ENCODE peak calls at places on chromosomes 13 and 19, in nine cellular contexts. E is lower leg skin, A is psoas muscle, M is lower lobe of right lung, J is astrocyte of the spinal cord, N is cardiac muscle cell, O is K562, H is left ventricle myocardium inferior, Y is pancreas. U is an unnamed sample.

GRCh38 chr13:80598189-80598588 is 257.3 kb upstream of the SPRY2 start:
- DNase-seq in E (no peak), A (no peak), M (no peak), J (no peak), N (no peak), O (no peak), H (no peak), Y (no peak), U (no peak)

GRCh38 chr13:58949646-58950045 is 1214.1 kb downstream of the DIAPH3 start:
- DNase-seq in E (no peak), A (no peak), M (no peak), J (no peak), N (no peak), O (no peak), H (no peak), Y (no peak), U (no peak)

GRCh38 chr19:6744381-6745288 is 5.2 kb downstream of the TRIP10 start:
- DNase-seq in E (peak; percentile 76), A (peak; percentile 95), M (peak; percentile 81), J (peak; percentile 79), N (peak; percentile 95), O (no peak), H (peak; percentile 90), Y (peak; percentile 73), U (peak; percentile 92)

GRCh38 chr19:12244370-12244769 is 50.3 kb downstream of the ZNF44 start:
- DNase-seq in E (no peak), A (no peak), M (no peak), J (no peak), N (no peak), O (no peak), H (no peak), Y (no peak), U (no peak)

GRCh38 chr19:49425922-49426592 is 869 bp downstream of the GFY start:
- DNase-seq in E (no peak), A (no peak), M (no peak), J (no peak), N (no peak), O (peak; percentile 80), H (no peak), Y (no peak), U (no peak)

GRCh38 chr13:40666905-40667621 is 622 bp upstream of the FOXO1 start:
- DNase-seq in E (peak; percentile 56), A (peak; percentile 75), M (peak; percentile 87), J (no peak), N (no peak), O (peak; percentile 57), H (peak; percentile 36), Y (peak; percentile 77), U (no peak)

GRCh38 chr13:47478985-47479384 is 522.1 kb downstream of the SUCLA2 start:
- DNase-seq in E (no peak), A (no peak), M (no peak), J (no peak), N (no peak), O (no peak), H (peak; percentile 26), Y (no peak), U (no peak)

GRCh38 chr19:38025908-38026307 is 118.9 kb downstream of the SIPA1L3 start:
- DNase-seq in E (no peak), A (no peak), M (no peak), J (no peak), N (no peak), O (no peak), H (no peak), Y (no peak), U (no peak)

GRCh38 chr13:45374917-45375316 is 33.9 kb upstream of the TPT1 start:
- DNase-seq in E (no peak), A (no peak), M (no peak), J (peak; percentile 39), N (no peak), O (no peak), H (no peak), Y (no peak), U (no peak)

GRCh38 chr13:27288397-27288796 is 17.8 kb downstream of the RASL11A start:
- DNase-seq in E (no peak), A (no peak), M (no peak), J (no peak), N (no peak), O (no peak), H (no peak), Y (no peak), U (no peak)

GRCh38 chr19:50639121-50640112 is at the start of gene SYT3:
- DNase-seq in E (no peak), A (no peak), M (peak; percentile 59), J (no peak), N (peak; percentile 69), O (peak; percentile 95), H (peak; percentile 36), Y (peak; percentile 69), U (peak; percentile 12)

GRCh38 chr13:21673592-21674270 is 2.9 kb downstream of the FGF9 start:
- DNase-seq in E (no peak), A (peak; percentile 65), M (peak; percentile 62), J (no peak), N (peak; percentile 38), O (peak; percentile 27), H (peak; percentile 46), Y (peak; percentile 84), U (peak; percentile 32)

GRCh38 chr19:39362682-39363657 is 20.7 kb downstream of the SAMD4B start:
- DNase-seq in E (peak; percentile 62), A (no peak), M (no peak), J (peak; percentile 78), N (peak; percentile 51), O (no peak), H (no peak), Y (no peak), U (peak; percentile 67)

GRCh38 chr19:4191044-4191443 is 8.6 kb downstream of the ANKRD24 start:
- DNase-seq in E (no peak), A (no peak), M (no peak), J (no peak), N (no peak), O (no peak), H (no peak), Y (no peak), U (no peak)

GRCh38 chr13:41494202-41494601 is 36.9 kb downstream of the RGCC start:
- DNase-seq in E (no peak), A (no peak), M (no peak), J (no peak), N (peak; percentile 10), O (no peak), H (peak; percentile 60), Y (no peak), U (no peak)

GRCh38 chr13:97574926-97575325 is 141.0 kb downstream of the RAP2A start:
- DNase-seq in E (no peak), A (no peak), M (no peak), J (peak; percentile 3), N (peak; percentile 67), O (no peak), H (peak; percentile 21), Y (no peak), U (peak; percentile 65)

GRCh38 chr13:105363747-105364177 is 1171.7 kb downstream of the EFNB2 start:
- DNase-seq in E (no peak), A (no peak), M (no peak), J (no peak), N (peak; percentile 17), O (no peak), H (no peak), Y (no peak), U (no peak)

DNA sequence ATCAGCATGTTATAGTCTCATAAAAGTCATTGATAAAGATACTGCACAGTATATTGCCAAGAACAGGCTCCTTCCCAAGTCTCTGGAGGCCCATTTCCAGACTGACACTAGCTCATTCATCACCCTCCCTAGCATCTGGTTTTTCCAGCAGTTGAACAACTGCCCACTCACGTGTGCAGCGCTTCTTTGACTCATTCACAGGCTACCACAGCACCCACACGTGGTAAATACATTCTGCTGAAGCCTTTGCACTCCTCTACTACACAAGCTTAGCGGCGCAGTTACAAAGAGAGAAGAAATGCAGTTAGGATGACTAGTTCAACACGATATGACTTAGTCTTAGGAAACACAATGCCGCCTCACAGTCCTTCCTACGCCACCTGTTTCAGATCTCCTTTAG is 87.7 kb downstream of the DOCK9 start:
- DNase-seq in E (peak; percentile 73), A (no peak), M (no peak), J (peak; percentile 82), N (peak; percentile 69), O (no peak), H (no peak), Y (no peak), U (peak; percentile 90)
- TF ChIP-seq CTCF in E (no peak), A (no peak), M (no peak), J (no peak), N (no peak), O (no peak), H (no peak), Y (no peak), U (no peak)

DNA sequence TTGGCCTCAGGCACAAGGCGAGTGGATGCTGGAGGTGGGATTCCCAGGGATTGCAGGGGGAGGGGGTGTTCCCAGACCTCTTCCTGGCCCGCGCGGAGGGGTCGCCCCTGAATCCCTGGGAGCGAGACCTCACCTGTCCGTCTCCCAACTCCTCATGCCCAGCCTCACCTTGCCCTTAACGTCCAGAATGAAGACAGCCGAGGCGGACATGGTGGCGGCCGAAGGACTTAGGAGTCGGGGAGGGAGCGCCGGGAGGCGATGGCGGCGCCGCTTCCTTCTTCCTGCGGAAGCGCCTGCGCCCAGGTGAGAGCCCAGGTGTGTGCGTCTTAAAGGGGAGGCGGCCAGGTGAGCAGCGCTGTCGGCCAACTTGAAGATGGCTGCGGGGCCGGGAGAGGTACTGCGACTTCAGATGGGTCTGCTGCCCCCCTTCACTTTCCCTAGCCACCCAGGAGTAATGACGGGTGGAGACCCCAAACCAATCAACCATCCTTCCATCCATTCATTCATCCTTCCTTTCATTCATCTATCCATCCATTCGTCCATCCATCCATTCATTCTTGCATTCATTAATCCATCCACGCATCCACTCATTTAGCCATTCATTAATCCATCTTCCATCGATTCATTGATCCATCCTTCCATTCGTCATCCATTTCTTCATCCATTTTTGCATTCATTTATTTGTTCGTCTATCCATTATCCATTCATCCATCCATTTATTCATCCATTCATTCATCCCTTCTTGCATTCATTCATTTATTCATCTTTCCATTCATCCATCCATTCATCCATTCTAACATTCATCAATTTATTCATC is at the start of gene AP1M2:
- DNase-seq in E (no peak), A (no peak), M (peak; percentile 73), J (no peak), N (no peak), O (peak; percentile 4), H (no peak), Y (peak; percentile 78), U (no peak)
- H3K4me3 ChIP-seq in E (peak within 1 kb of the TSS; percentile 28), A (no peak within 1 kb of the TSS), M (peak within 1 kb of the TSS; percentile 49), J (no peak within 1 kb of the TSS), N (peak within 1 kb of the TSS; percentile 2), O (no peak within 1 kb of the TSS), H (no peak within 1 kb of the TSS), Y (peak within 1 kb of the TSS; percentile 35), U (no peak within 1 kb of the TSS)

GRCh38 chr19:47225746-47226425 is 5.1 kb downstream of the BBC3 start:
- DNase-seq in E (peak; percentile 80), A (peak; percentile 95), M (peak; percentile 91), J (peak; percentile 89), N (peak; percentile 93), O (peak; percentile 92), H (peak; percentile 89), Y (peak; percentile 98), U (peak; percentile 88)
- TF ChIP-seq CTCF in E (no peak), A (peak; percentile 54), M (peak; percentile 6), J (peak; percentile 3), N (peak; percentile 6), O (peak; percentile 49), H (peak; percentile 64), Y (peak; percentile 29), U (peak; percentile 14)

GRCh38 chr13:32811297-32811800 is 204.9 kb upstream of the KL start:
- DNase-seq in E (no peak), A (no peak), M (no peak), J (peak; percentile 41), N (no peak), O (no peak), H (no peak), Y (no peak), U (peak; percentile 68)
- H3K4me3 ChIP-seq in E (no peak overlapping the region), A (no peak overlapping the region), M (no peak overlapping the region), J (no peak overlapping the region), N (no peak overlapping the region), O (no peak overlapping the region), H (no peak overlapping the region), Y (no peak overlapping the region), U (no peak overlapping the region)

GRCh38 chr19:43207991-43208390 is 2.6 kb upstream of the PSG4 start:
- DNase-seq in E (no peak), A (no peak), M (no peak), J (no peak), N (no peak), O (no peak), H (no peak), Y (no peak), U (no peak)
- TF ChIP-seq CTCF in E (no peak), A (no peak), M (no peak), J (no peak), N (no peak), O (no peak), H (no peak), Y (no peak), U (no peak)

U was measured in fibroblast of villous mesenchyme.